ENCODE peak calls at places on chromosomes 3 and 15, in five cellular contexts. R, N, X, W and S are unnamed samples.

GRCh38 chr3:179921500-179921899 is 115.2 kb downstream of the PEX5L start:
- DNase-seq in R (no peak), N (no peak), X (no peak), W (no peak), S (no peak)

GRCh38 chr15:70547846-70548487 is 215.4 kb downstream of the UACA start:
- DNase-seq in R (no peak), N (no peak), X (no peak), W (no peak), S (no peak)

GRCh38 chr15:55056500-55056899 is 140.2 kb downstream of the RSL24D1 start:
- DNase-seq in R (no peak), N (no peak), X (no peak), W (no peak), S (no peak)

GRCh38 chr3:127699098-127699945 is 26.6 kb downstream of the ABTB1 start:
- DNase-seq in R (no peak), N (no peak), X (no peak), W (no peak), S (no peak)

GRCh38 chr15:99096173-99096893 is 8.5 kb upstream of the SYNM start:
- DNase-seq in R (no peak), N (no peak), X (no peak), W (no peak), S (no peak)

GRCh38 chr15:91224750-91225380 is 124.8 kb downstream of the SV2B start:
- DNase-seq in R (no peak), N (peak; percentile 51), X (no peak), W (no peak), S (peak; percentile 19)

GRCh38 chr3:188320757-188321156 is 166.8 kb downstream of the LPP start:
- DNase-seq in R (no peak), N (no peak), X (no peak), W (peak; percentile 18), S (peak; percentile 34)

GRCh38 chr15:101489236-101489632 is 273 bp downstream of the PCSK6 start:
- DNase-seq in R (no peak), N (peak; percentile 73), X (no peak), W (no peak), S (no peak)

GRCh38 chr3:122577409-122578028 is at the start of gene PARP15:
- DNase-seq in R (peak; percentile 82), N (peak; percentile 15), X (peak; percentile 47), W (peak; percentile 28), S (peak; percentile 33)

GRCh38 chr15:69116391-69116790 is 44.0 kb upstream of the GLCE start:
- DNase-seq in R (no peak), N (no peak), X (no peak), W (no peak), S (no peak)
- H3K27me3 ChIP-seq in R (no peaks in the 10 kb centered on the region), N (peaks cover 4% of the 10 kb centered on the region), X (no peaks in the 10 kb centered on the region), W (peaks cover 51% of the 10 kb centered on the region), S (no peaks in the 10 kb centered on the region)

DNA sequence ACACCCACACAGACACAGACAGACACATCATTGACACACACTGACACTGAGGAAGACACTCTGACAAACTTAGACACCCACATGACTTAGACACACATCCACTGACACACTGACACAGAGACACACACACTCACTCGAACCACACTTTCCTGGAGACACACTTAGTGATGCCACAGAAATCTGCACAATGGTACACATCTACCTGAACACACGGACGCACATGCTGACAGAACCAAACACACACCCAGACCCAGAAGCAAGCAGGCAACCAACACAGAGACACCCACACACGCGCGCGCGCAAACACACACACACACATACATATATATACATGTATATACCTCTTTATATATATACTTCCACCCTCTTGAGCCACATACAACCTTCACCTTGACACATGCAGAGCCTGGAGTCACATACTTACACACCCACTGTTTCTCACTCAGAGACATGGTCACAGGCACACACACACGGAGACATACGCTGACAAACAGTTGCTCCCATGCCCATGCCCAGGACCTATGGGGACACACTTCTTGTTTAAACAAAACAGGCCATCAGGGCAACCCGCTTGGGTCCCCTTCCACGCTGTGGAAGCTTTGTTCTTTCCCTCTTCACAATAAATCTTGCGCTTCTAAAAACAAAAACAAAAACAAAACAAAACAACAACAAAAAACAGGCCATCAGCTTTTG is 907 bp upstream of the SCN5A start:
- DNase-seq in R (no peak), N (no peak), X (peak; percentile 22), W (peak; percentile 8), S (no peak)
- H3K27me3 ChIP-seq in R (peaks cover 30% of the 10 kb centered on the region), N (peaks cover 85% of the 10 kb centered on the region), X (peaks cover 12% of the 10 kb centered on the region), W (peaks cover 92% of the 10 kb centered on the region), S (no peaks in the 10 kb centered on the region)

GRCh38 chr15:37095993-37096877 is 4.1 kb downstream of the MEIS2 start:
- DNase-seq in R (peak; percentile 51), N (no peak), X (no peak), W (peak; percentile 58), S (peak; percentile 46)
- H3K27me3 ChIP-seq in R (no peaks in the 10 kb centered on the region), N (no peaks in the 10 kb centered on the region), X (peaks cover 16% of the 10 kb centered on the region), W (no peaks in the 10 kb centered on the region), S (no peaks in the 10 kb centered on the region)

GRCh38 chr3:147378186-147378503 is 28.2 kb downstream of the ZIC4 start:
- DNase-seq in R (no peak), N (no peak), X (no peak), W (no peak), S (no peak)

GRCh38 chr3:147379651-147380050 is 26.7 kb downstream of the ZIC4 start:
- DNase-seq in R (no peak), N (no peak), X (no peak), W (no peak), S (no peak)

GRCh38 chr3:147381610-147382009 is 24.7 kb downstream of the ZIC4 start:
- DNase-seq in R (no peak), N (no peak), X (no peak), W (no peak), S (no peak)

GRCh38 chr3:147380996-147381376 is 25.4 kb downstream of the ZIC4 start:
- DNase-seq in R (no peak), N (no peak), X (no peak), W (no peak), S (no peak)

DNA sequence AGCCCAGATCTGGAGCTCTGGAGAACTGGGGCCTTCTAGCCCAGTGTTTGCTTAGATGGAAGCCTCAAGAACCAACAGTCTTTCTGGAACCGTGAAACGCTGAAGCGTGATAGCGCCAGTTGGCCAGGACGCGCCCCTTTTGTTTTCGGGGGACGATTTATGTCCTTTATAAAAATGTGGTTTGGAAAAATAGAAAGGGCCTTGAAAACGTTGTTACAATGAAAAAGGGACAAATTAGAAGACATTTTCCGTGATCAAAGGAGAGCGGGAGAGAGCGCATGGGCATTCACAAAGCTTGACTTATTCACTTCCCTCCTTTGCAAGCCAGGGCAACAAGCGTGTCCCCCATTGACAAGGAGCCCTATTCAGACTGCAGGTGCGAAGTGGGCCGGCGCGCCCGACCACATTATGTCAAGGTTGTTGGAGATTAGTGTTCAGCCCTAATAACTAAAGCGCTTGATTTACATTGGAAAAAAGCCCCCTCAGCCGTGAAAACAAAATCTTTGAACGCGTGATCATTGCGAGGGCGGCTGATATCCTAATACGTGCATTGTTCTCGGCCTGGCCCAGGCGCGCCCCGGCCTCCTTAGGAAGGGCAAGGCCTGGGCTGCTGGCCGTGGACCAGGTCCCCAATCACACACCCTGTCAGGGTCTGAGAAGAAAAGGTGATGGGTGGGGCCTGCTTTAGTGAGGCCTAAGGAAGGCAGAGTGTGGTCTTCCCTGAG is 25.9 kb downstream of the ZIC4 start:
- DNase-seq in R (no peak), N (no peak), X (no peak), W (no peak), S (no peak)
- H3K27me3 ChIP-seq in R (peaks cover 96% of the 10 kb centered on the region), N (peaks cover 100% of the 10 kb centered on the region), X (peaks cover 5% of the 10 kb centered on the region), W (peaks cover 99% of the 10 kb centered on the region), S (no peaks in the 10 kb centered on the region)

GRCh38 chr3:45055411-45056143 is 29.5 kb downstream of the CLEC3B start:
- DNase-seq in R (no peak), N (peak; percentile 19), X (no peak), W (peak; percentile 92), S (no peak)

GRCh38 chr3:45056608-45057301 is 30.7 kb downstream of the CLEC3B start:
- DNase-seq in R (no peak), N (peak; percentile 36), X (no peak), W (peak; percentile 46), S (no peak)

GRCh38 chr3:45055032-45055410 is 28.9 kb downstream of the CLEC3B start:
- DNase-seq in R (no peak), N (no peak), X (no peak), W (peak; percentile 92), S (no peak)

GRCh38 chr3:45059132-45059531 is 33.0 kb downstream of the CLEC3B start:
- DNase-seq in R (no peak), N (no peak), X (no peak), W (no peak), S (no peak)

GRCh38 chr3:45057557-45057956 is 31.5 kb downstream of the CLEC3B start:
- DNase-seq in R (no peak), N (no peak), X (no peak), W (no peak), S (no peak)
- H3K27me3 ChIP-seq in R (no peaks in the 10 kb centered on the region), N (no peaks in the 10 kb centered on the region), X (no peaks in the 10 kb centered on the region), W (no peaks in the 10 kb centered on the region), S (no peaks in the 10 kb centered on the region)

DNA sequence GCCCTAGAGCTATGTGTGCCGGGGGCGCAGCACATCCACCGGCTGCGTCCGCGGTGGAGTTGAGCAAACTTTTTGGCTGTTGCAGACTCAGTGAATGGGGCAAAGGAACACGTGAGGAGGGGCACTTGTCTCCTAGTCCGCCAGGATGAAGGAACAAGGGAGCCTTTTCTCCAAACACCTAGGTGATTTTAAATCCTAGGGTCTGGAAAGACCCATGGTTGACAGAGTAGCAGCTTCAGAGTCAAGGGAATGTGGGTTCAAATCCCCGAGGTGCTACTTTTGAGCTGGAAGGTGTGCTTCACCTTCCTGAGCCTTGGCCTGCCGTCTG is 648 bp downstream of the ACAN start:
- DNase-seq in R (no peak), N (no peak), X (no peak), W (no peak), S (no peak)
- H3K27me3 ChIP-seq in R (peaks cover 29% of the 10 kb centered on the region), N (peaks cover 66% of the 10 kb centered on the region), X (peaks cover 5% of the 10 kb centered on the region), W (peaks cover 74% of the 10 kb centered on the region), S (no peaks in the 10 kb centered on the region)

GRCh38 chr3:40576431-40576830 is 51.7 kb downstream of the ZNF621 start:
- DNase-seq in R (no peak), N (no peak), X (no peak), W (no peak), S (no peak)
- H3K27me3 ChIP-seq in R (no peaks in the 10 kb centered on the region), N (no peaks in the 10 kb centered on the region), X (no peaks in the 10 kb centered on the region), W (peaks cover 8% of the 10 kb centered on the region), S (no peaks in the 10 kb centered on the region)

GRCh38 chr3:42225486-42226363 is 40.3 kb downstream of the CCK start:
- DNase-seq in R (no peak), N (no peak), X (no peak), W (no peak), S (no peak)

GRCh38 chr3:42224178-42224577 is 41.8 kb downstream of the CCK start:
- DNase-seq in R (no peak), N (no peak), X (no peak), W (no peak), S (no peak)

GRCh38 chr3:42226470-42227425 is 39.2 kb downstream of the CCK start:
- DNase-seq in R (no peak), N (no peak), X (no peak), W (no peak), S (peak; percentile 41)

GRCh38 chr3:42222942-42223693 is 42.9 kb downstream of the CCK start:
- DNase-seq in R (no peak), N (no peak), X (no peak), W (no peak), S (no peak)

GRCh38 chr3:42224658-42225421 is 41.1 kb downstream of the CCK start:
- DNase-seq in R (no peak), N (no peak), X (no peak), W (peak; percentile 54), S (no peak)
- H3K27me3 ChIP-seq in R (no peaks in the 10 kb centered on the region), N (no peaks in the 10 kb centered on the region), X (peaks cover 4% of the 10 kb centered on the region), W (no peaks in the 10 kb centered on the region), S (no peaks in the 10 kb centered on the region)